ENCODE peak calls at places on chromosomes 5 and 9, in eight cellular contexts. One of them, this sample, is unnamed.

GRCh38 chr5:145852990-145853389 is 17.8 kb upstream of the PRELID2 start:
- DNase-seq in GM12891: no peak
- DNase-seq in suprapubic skin: no peak
- DNase-seq in HepG2: no peak
- DNase-seq in ovary: no peak
- DNase-seq in NB4: no peak
- DNase-seq in breast epithelium: no peak
- DNase-seq in thyroid gland: no peak
- DNase-seq in this sample: no peak

GRCh38 chr5:148437249-148437648 is 53.5 kb downstream of the FBXO38 start:
- DNase-seq in thyroid gland: no peak
- DNase-seq in ovary: no peak
- DNase-seq in NB4: peak; percentile 24
- DNase-seq in HepG2: no peak
- DNase-seq in breast epithelium: no peak
- DNase-seq in suprapubic skin: no peak
- DNase-seq in GM12891: no peak
- DNase-seq in this sample: no peak

GRCh38 chr9:14347408-14348224 is 33.7 kb upstream of the NFIB start:
- DNase-seq in suprapubic skin: no peak
- DNase-seq in NB4: no peak
- DNase-seq in HepG2: no peak
- DNase-seq in ovary: no peak
- DNase-seq in GM12891: no peak
- DNase-seq in thyroid gland: peak; percentile 53
- DNase-seq in breast epithelium: no peak
- DNase-seq in this sample: no peak

GRCh38 chr5:108437425-108437824 is 55.5 kb upstream of the FBXL17 start:
- DNase-seq in HepG2: no peak
- DNase-seq in breast epithelium: no peak
- DNase-seq in GM12891: no peak
- DNase-seq in thyroid gland: no peak
- DNase-seq in suprapubic skin: no peak
- DNase-seq in ovary: no peak
- DNase-seq in NB4: no peak
- DNase-seq in this sample: no peak

GRCh38 chr5:124860271-124860670 is 113.8 kb upstream of the ZNF608 start:
- DNase-seq in HepG2: no peak
- DNase-seq in GM12891: no peak
- DNase-seq in breast epithelium: no peak
- DNase-seq in NB4: no peak
- DNase-seq in thyroid gland: no peak
- DNase-seq in suprapubic skin: no peak
- DNase-seq in ovary: no peak
- DNase-seq in this sample: no peak

GRCh38 chr5:31824886-31825774 is 186.2 kb downstream of the PDZD2 start:
- DNase-seq in thyroid gland: peak; percentile 54
- DNase-seq in ovary: peak; percentile 72
- DNase-seq in GM12891: no peak
- DNase-seq in suprapubic skin: no peak
- DNase-seq in NB4: peak; percentile 67
- DNase-seq in breast epithelium: no peak
- DNase-seq in HepG2: peak; percentile 41
- DNase-seq in this sample: peak; percentile 33

GRCh38 chr5:137199966-137200365 is 299.2 kb downstream of the SPOCK1 start:
- DNase-seq in NB4: no peak
- DNase-seq in suprapubic skin: no peak
- DNase-seq in thyroid gland: no peak
- DNase-seq in breast epithelium: no peak
- DNase-seq in ovary: no peak
- DNase-seq in GM12891: no peak
- DNase-seq in HepG2: no peak
- DNase-seq in this sample: no peak

GRCh38 chr9:130639119-130639485 is 25.3 kb upstream of the PRDM12 start:
- DNase-seq in thyroid gland: no peak
- DNase-seq in NB4: peak; percentile 88
- DNase-seq in breast epithelium: no peak
- DNase-seq in HepG2: no peak
- DNase-seq in GM12891: no peak
- DNase-seq in ovary: no peak
- DNase-seq in suprapubic skin: no peak
- DNase-seq in this sample: no peak

GRCh38 chr9:107484117-107484723 is 5.3 kb downstream of the KLF4 start:
- DNase-seq in thyroid gland: peak; percentile 9
- DNase-seq in ovary: peak; percentile 41
- DNase-seq in suprapubic skin: no peak
- DNase-seq in GM12891: no peak
- DNase-seq in HepG2: peak; percentile 68
- DNase-seq in breast epithelium: no peak
- DNase-seq in NB4: peak; percentile 81
- DNase-seq in this sample: peak; percentile 83

DNA sequence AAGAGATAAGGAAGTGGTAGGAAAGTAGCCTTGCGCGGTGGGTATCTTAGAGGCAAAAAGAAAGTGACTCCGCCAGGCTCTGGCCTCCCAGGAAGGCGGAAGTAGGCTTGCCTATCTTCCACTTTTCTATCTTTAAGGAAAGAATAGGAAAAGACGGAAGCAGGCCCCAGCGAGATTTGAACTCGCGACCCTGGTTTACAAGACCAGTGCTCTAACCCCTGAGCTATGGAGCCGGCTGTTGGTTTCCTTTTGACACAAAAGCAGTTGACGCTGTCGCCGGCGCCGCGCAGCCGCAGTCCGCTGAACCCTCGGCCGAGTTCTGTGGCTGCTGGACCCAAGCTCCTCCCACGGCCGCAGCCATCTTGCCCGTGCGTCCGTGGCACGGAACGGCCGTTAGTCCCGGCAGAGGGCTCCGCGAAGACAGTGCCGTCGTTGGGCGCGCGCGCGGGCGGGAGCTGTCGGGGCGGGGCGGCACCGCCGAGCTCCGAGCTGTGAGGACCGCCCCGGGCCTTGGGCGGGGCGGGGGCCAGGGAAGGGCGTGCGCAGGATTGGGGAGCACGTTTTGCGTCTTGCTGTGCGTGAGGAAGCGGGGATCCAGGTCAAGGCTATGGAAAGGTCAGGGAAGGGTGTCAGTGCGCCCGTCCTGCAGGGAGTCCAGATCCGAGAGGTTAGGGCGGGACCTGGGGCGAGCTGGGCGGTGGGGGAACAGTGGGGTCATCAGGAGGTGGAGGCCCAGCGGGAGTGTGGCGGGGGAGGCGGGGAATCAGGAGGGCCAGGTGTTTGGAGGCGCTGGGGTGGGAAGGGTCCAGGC is 13.3 kb downstream of the TRIM7 start:
- DNase-seq in thyroid gland: peak; percentile 94
- DNase-seq in suprapubic skin: peak; percentile 98
- DNase-seq in breast epithelium: peak; percentile 96
- DNase-seq in ovary: peak; percentile 97
- DNase-seq in GM12891: peak; percentile 87
- DNase-seq in NB4: peak; percentile 95
- DNase-seq in HepG2: peak; percentile 88
- DNase-seq in this sample: peak; percentile 81
- TF ChIP-seq POLR2A in thyroid gland: no peak
- TF ChIP-seq POLR2A in suprapubic skin: no peak
- TF ChIP-seq POLR2A in breast epithelium: peak; percentile 50
- TF ChIP-seq POLR2A in ovary: peak; percentile 84
- TF ChIP-seq POLR2A in GM12891: no peak
- TF ChIP-seq POLR2A in NB4: peak; percentile 72
- TF ChIP-seq POLR2A in HepG2: peak; percentile 51
- TF ChIP-seq POLR2A in this sample: peak; percentile 74

DNA sequence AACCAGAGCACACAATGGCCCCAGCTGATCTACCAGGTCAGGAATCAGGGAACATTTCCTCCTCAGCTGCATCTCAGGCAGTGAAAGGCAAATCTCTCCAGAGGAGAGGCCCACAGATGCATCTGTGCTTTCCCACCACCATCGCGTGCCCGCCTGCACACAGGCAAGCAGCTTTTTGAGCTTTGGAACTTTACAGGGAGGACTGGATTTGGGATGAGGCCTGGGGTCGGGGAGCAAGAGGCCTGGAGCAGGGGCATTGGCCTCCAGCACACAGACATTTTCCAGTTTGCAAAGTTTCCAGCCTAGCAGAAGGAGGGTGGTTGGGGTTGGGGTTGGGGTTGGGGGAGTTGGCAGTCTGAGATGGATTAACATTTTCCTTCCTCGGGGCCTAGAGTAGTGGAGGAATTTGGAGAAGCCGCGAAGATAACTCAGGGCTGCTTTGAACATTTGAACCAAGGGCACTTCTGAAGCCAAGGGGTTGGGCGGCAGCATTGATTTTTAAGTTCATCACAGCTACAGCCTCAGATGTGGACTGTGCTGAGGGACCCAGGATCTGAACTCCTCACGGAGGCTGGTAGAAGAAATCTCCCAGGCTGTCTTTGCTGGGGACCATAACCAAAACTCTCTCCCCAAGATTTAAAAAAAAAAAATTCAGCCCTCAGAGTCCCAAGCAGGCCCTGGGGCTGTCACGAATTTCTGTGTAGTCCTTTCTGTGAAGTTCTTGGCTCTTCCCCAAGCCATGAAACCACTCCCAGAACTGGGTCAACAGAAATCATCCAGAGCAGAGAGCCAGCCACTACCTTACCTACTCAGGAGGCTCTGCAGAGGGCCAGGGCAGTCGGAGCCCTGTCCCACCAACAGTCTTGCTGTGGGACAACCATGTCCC is 25.6 kb downstream of the C5orf15 start:
- DNase-seq in ovary: no peak
- DNase-seq in breast epithelium: no peak
- DNase-seq in GM12891: no peak
- DNase-seq in thyroid gland: peak; percentile 56
- DNase-seq in NB4: no peak
- DNase-seq in suprapubic skin: no peak
- DNase-seq in HepG2: no peak
- DNase-seq in this sample: no peak
- TF ChIP-seq POLR2A in ovary: no peak
- TF ChIP-seq POLR2A in breast epithelium: no peak
- TF ChIP-seq POLR2A in GM12891: no peak
- TF ChIP-seq POLR2A in thyroid gland: no peak
- TF ChIP-seq POLR2A in NB4: no peak
- TF ChIP-seq POLR2A in suprapubic skin: no peak
- TF ChIP-seq POLR2A in HepG2: no peak
- TF ChIP-seq POLR2A in this sample: no peak

GRCh38 chr9:36834736-36835135 is 199.3 kb downstream of the PAX5 start:
- DNase-seq in breast epithelium: no peak
- DNase-seq in suprapubic skin: peak; percentile 38
- DNase-seq in NB4: no peak
- DNase-seq in HepG2: no peak
- DNase-seq in ovary: no peak
- DNase-seq in GM12891: no peak
- DNase-seq in thyroid gland: no peak
- DNase-seq in this sample: no peak

GRCh38 chr9:36837431-36838405 is 196.3 kb downstream of the PAX5 start:
- DNase-seq in ovary: no peak
- DNase-seq in HepG2: no peak
- DNase-seq in GM12891: no peak
- DNase-seq in thyroid gland: no peak
- DNase-seq in suprapubic skin: no peak
- DNase-seq in breast epithelium: no peak
- DNase-seq in NB4: no peak
- DNase-seq in this sample: no peak

GRCh38 chr9:36835271-36835996 is 198.6 kb downstream of the PAX5 start:
- DNase-seq in suprapubic skin: no peak
- DNase-seq in breast epithelium: no peak
- DNase-seq in HepG2: no peak
- DNase-seq in GM12891: no peak
- DNase-seq in ovary: no peak
- DNase-seq in thyroid gland: no peak
- DNase-seq in NB4: peak; percentile 83
- DNase-seq in this sample: no peak

GRCh38 chr9:36833954-36834353 is 200.1 kb downstream of the PAX5 start:
- DNase-seq in NB4: no peak
- DNase-seq in ovary: no peak
- DNase-seq in HepG2: no peak
- DNase-seq in breast epithelium: no peak
- DNase-seq in GM12891: no peak
- DNase-seq in suprapubic skin: peak; percentile 9
- DNase-seq in thyroid gland: no peak
- DNase-seq in this sample: no peak

DNA sequence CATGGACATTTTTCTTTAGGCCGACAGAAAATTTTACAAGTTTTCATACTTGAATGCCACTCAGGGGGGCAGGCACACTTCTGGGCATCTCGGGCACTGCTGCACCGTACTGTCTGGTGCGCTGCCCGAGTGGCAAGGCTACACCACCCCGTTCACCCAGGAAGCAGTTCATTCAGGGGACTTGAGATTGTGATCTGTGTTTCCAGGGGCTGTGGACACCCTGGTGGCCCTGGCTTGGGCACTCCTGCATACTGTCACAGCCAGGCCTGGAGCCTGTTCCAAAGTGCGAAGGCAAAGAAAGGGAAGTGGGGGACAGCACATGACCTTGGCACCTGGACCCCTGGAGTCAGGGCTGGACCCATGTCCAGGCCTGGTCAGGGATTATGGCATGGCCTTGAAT is 197.6 kb downstream of the PAX5 start:
- DNase-seq in GM12891: no peak
- DNase-seq in thyroid gland: no peak
- DNase-seq in suprapubic skin: no peak
- DNase-seq in ovary: no peak
- DNase-seq in breast epithelium: no peak
- DNase-seq in NB4: no peak
- DNase-seq in HepG2: no peak
- DNase-seq in this sample: no peak
- TF ChIP-seq POLR2A in GM12891: no peak
- TF ChIP-seq POLR2A in thyroid gland: no peak
- TF ChIP-seq POLR2A in suprapubic skin: no peak
- TF ChIP-seq POLR2A in ovary: no peak
- TF ChIP-seq POLR2A in breast epithelium: no peak
- TF ChIP-seq POLR2A in NB4: no peak
- TF ChIP-seq POLR2A in HepG2: no peak
- TF ChIP-seq POLR2A in this sample: no peak

DNA sequence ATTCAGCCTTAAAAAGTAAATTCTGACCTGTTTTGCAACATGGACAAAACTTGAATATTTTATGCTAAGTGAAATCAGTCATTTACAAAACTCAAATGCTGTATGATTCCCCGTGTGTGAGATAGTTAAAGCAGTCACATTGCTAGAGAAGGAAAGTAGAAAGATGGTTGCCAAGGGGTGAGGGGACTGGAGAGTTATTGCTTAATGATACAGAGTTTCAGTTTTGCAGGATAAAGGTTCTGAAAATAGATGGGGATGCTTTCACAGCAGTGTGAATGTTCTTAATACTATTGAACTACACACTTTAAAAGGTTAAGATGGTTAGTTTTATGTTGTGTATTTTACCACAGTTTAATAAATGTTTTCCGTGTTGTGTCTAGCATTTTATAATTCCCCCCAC is 51.2 kb downstream of the SGCD start:
- DNase-seq in ovary: no peak
- DNase-seq in thyroid gland: no peak
- DNase-seq in NB4: no peak
- DNase-seq in breast epithelium: no peak
- DNase-seq in suprapubic skin: no peak
- DNase-seq in GM12891: no peak
- DNase-seq in HepG2: no peak
- DNase-seq in this sample: no peak
- TF ChIP-seq POLR2A in ovary: no peak
- TF ChIP-seq POLR2A in thyroid gland: no peak
- TF ChIP-seq POLR2A in NB4: no peak
- TF ChIP-seq POLR2A in breast epithelium: no peak
- TF ChIP-seq POLR2A in suprapubic skin: no peak
- TF ChIP-seq POLR2A in GM12891: no peak
- TF ChIP-seq POLR2A in HepG2: no peak
- TF ChIP-seq POLR2A in this sample: no peak

GRCh38 chr9:132383462-132383883 is 23.2 kb downstream of the TTF1 start:
- DNase-seq in thyroid gland: no peak
- DNase-seq in HepG2: no peak
- DNase-seq in breast epithelium: no peak
- DNase-seq in NB4: no peak
- DNase-seq in ovary: no peak
- DNase-seq in suprapubic skin: no peak
- DNase-seq in GM12891: no peak
- DNase-seq in this sample: no peak
- TF ChIP-seq POLR2A in thyroid gland: no peak
- TF ChIP-seq POLR2A in HepG2: no peak
- TF ChIP-seq POLR2A in breast epithelium: no peak
- TF ChIP-seq POLR2A in NB4: no peak
- TF ChIP-seq POLR2A in ovary: no peak
- TF ChIP-seq POLR2A in suprapubic skin: no peak
- TF ChIP-seq POLR2A in GM12891: peak; percentile 31
- TF ChIP-seq POLR2A in this sample: no peak

This sample was measured in H54.